ENCODE peak calls at places on chromosome 2, in nine cellular contexts. D, O, L, R, W, T, Z, I and H are unnamed samples.

GRCh38 chr2:154688373-154688772 is 10.1 kb upstream of the KCNJ3 start:
- DNase-seq in D (no peak), O (no peak), L (no peak), R (no peak), W (no peak), T (no peak), Z (no peak), I (no peak), H (no peak)

GRCh38 chr2:37506407-37507068 is 162.1 kb downstream of the QPCT start:
- DNase-seq in D (no peak), O (no peak), L (peak), R (no peak), W (peak), T (peak), Z (no peak), I (no peak), H (no peak)

GRCh38 chr2:176291768-176292393 is 22.6 kb downstream of the MTX2 start:
- DNase-seq in D (no peak), O (no peak), L (peak), R (no peak), W (no peak), T (no peak), Z (no peak), I (no peak), H (no peak)

GRCh38 chr2:15786901-15787300 is 153.4 kb upstream of the MYCN start:
- DNase-seq in D (no peak), O (no peak), L (no peak), R (no peak), W (no peak), T (no peak), Z (no peak), I (no peak), H (no peak)

GRCh38 chr2:16253291-16253690 is 312.9 kb downstream of the MYCN start:
- DNase-seq in D (no peak), O (no peak), L (no peak), R (no peak), W (no peak), T (no peak), Z (no peak), I (no peak), H (no peak)

GRCh38 chr2:97267411-97268074 is 154.6 kb downstream of the ANKRD36 start:
- DNase-seq in D (no peak), O (peak), L (no peak), R (no peak), W (no peak), T (no peak), Z (no peak), I (peak), H (no peak)

GRCh38 chr2:138708682-138709241 is 71.4 kb downstream of the NXPH2 start:
- DNase-seq in D (no peak), O (no peak), L (peak), R (peak), W (peak), T (peak), Z (peak), I (peak), H (peak)

GRCh38 chr2:44291281-44292248 is 16.3 kb downstream of the SLC3A1 start:
- DNase-seq in D (peak), O (no peak), L (peak), R (peak), W (peak), T (peak), Z (peak), I (no peak), H (peak)